ENCODE peak calls at places on chromosome 12, in four cellular contexts. F is IMR-90, E is BJ, C is GM20000. L is an unnamed sample.

GRCh38 chr12:96048392-96048969 is 13.1 kb upstream of the LTA4H start:
- DNase-seq in F (no peak), E (no peak), C (no peak), L (no peak)

GRCh38 chr12:8687846-8688601 is 9.8 kb upstream of the RIMKLB start:
- DNase-seq in F (peak), E (no peak), C (no peak), L (no peak)

GRCh38 chr12:126936181-126936851 is 1330.7 kb upstream of the TMEM132C start:
- DNase-seq in F (no peak), E (no peak), C (no peak), L (peak)

GRCh38 chr12:88299567-88300101 is 157.5 kb downstream of the TMTC3 start:
- DNase-seq in F (peak), E (peak), C (peak), L (peak)

GRCh38 chr12:1791104-1791927 is 29.0 kb upstream of the LRTM2 start:
- DNase-seq in F (peak), E (no peak), C (peak), L (no peak)

GRCh38 chr12:56839489-56840442 is 76.6 kb downstream of the HSD17B6 start:
- DNase-seq in F (peak), E (no peak), C (peak), L (peak)

GRCh38 chr12:63922446-63922845 is 77.9 kb downstream of the SRGAP1 start:
- DNase-seq in F (peak), E (peak), C (no peak), L (no peak)

GRCh38 chr12:25855716-25856115 is 102.8 kb upstream of the RASSF8 start:
- DNase-seq in F (peak), E (no peak), C (no peak), L (no peak)

GRCh38 chr12:98208846-98209245 is 306.5 kb upstream of the TMPO start:
- DNase-seq in F (no peak), E (no peak), C (no peak), L (no peak)

GRCh38 chr12:109191621-109192250 is 75.3 kb downstream of the ACACB start:
- DNase-seq in F (no peak), E (no peak), C (no peak), L (no peak)

GRCh38 chr12:45477526-45477925 is 252.0 kb upstream of the ARID2 start:
- DNase-seq in F (no peak), E (no peak), C (no peak), L (no peak)

GRCh38 chr12:25424186-25424854 is 128.8 kb downstream of the LMNTD1 start:
- DNase-seq in F (no peak), E (no peak), C (no peak), L (no peak)

GRCh38 chr12:107762874-107763273 is 1.9 kb upstream of the PRDM4 start:
- DNase-seq in F (no peak), E (no peak), C (no peak), L (no peak)

GRCh38 chr12:7934560-7935463 is 1.2 kb downstream of the SLC2A3 start:
- DNase-seq in F (no peak), E (no peak), C (no peak), L (no peak)

GRCh38 chr12:90897316-90897715 is 57.7 kb downstream of the CCER1 start:
- DNase-seq in F (no peak), E (no peak), C (no peak), L (no peak)

GRCh38 chr12:52335598-52336262 is 14.5 kb upstream of the KRT83 start:
- DNase-seq in F (no peak), E (no peak), C (no peak), L (no peak)

GRCh38 chr12:82862069-82862841 is 175.5 kb downstream of the TMTC2 start:
- DNase-seq in F (peak), E (peak), C (no peak), L (no peak)

GRCh38 chr12:130838284-130838950 is 633 bp downstream of the STX2 start:
- DNase-seq in F (no peak), E (no peak), C (peak), L (peak)

GRCh38 chr12:68839183-68840147 is 31.5 kb downstream of the MDM2 start:
- DNase-seq in F (no peak), E (no peak), C (no peak), L (no peak)

GRCh38 chr12:12126551-12126950 is 55.8 kb downstream of the BCL2L14 start:
- DNase-seq in F (no peak), E (no peak), C (no peak), L (no peak)

GRCh38 chr12:27524489-27524835 is 456 bp downstream of the PPFIBP1 start:
- DNase-seq in F (no peak), E (no peak), C (no peak), L (no peak)

GRCh38 chr12:27818421-27818918 is 38.4 kb upstream of the MANSC4 start:
- DNase-seq in F (peak), E (no peak), C (no peak), L (no peak)

GRCh38 chr12:95790025-95790911 is at the start of gene NTN4:
- DNase-seq in F (peak), E (no peak), C (peak), L (peak)

GRCh38 chr12:10385181-10385613 is 4.6 kb downstream of the KLRK1 start:
- DNase-seq in F (peak), E (peak), C (no peak), L (no peak)

GRCh38 chr12:67651380-67651695 is 2.8 kb downstream of the DYRK2 start:
- DNase-seq in F (peak), E (no peak), C (peak), L (no peak)

GRCh38 chr12:57439762-57440266 is 5.2 kb downstream of the INHBC start:
- DNase-seq in F (no peak), E (no peak), C (no peak), L (no peak)

GRCh38 chr12:69985656-69986055 is 160.6 kb downstream of the MYRFL start:
- DNase-seq in F (no peak), E (no peak), C (peak), L (peak)
- TF ChIP-seq CTCF in F (no peak), E (peak), C (peak), L (peak)

GRCh38 chr12:113831016-113831415 is 135.1 kb downstream of the RBM19 start:
- DNase-seq in F (peak), E (no peak), C (no peak), L (no peak)
- TF ChIP-seq CTCF in F (no peak), E (no peak), C (no peak), L (no peak)

GRCh38 chr12:101567918-101568317 is 26.9 kb upstream of the MYBPC1 start:
- DNase-seq in F (no peak), E (no peak), C (no peak), L (no peak)

GRCh38 chr12:101573743-101574142 is 21.0 kb upstream of the MYBPC1 start:
- DNase-seq in F (no peak), E (no peak), C (no peak), L (no peak)

GRCh38 chr12:101566318-101566717 is 28.5 kb upstream of the MYBPC1 start:
- DNase-seq in F (no peak), E (no peak), C (no peak), L (no peak)

GRCh38 chr12:101564912-101565311 is 29.9 kb upstream of the MYBPC1 start:
- DNase-seq in F (no peak), E (no peak), C (no peak), L (no peak)

GRCh38 chr12:101570022-101570421 is 24.7 kb upstream of the MYBPC1 start:
- DNase-seq in F (peak), E (peak), C (peak), L (no peak)
- TF ChIP-seq CTCF in F (peak), E (peak), C (no peak), L (no peak)

GRCh38 chr12:2834581-2835491 is at the start of gene NRIP2:
- DNase-seq in F (peak), E (no peak), C (no peak), L (no peak)
- TF ChIP-seq CTCF in F (peak), E (no peak), C (no peak), L (no peak)

GRCh38 chr12:15776532-15776931 is 12.7 kb downstream of the EPS8 start:
- DNase-seq in F (no peak), E (no peak), C (no peak), L (no peak)

GRCh38 chr12:15770021-15770420 is 19.2 kb downstream of the EPS8 start:
- DNase-seq in F (no peak), E (no peak), C (no peak), L (no peak)

GRCh38 chr12:15770581-15770980 is 18.6 kb downstream of the EPS8 start:
- DNase-seq in F (no peak), E (no peak), C (no peak), L (no peak)

GRCh38 chr12:15774819-15775218 is 14.4 kb downstream of the EPS8 start:
- DNase-seq in F (peak), E (no peak), C (no peak), L (no peak)

GRCh38 chr12:15772405-15773018 is 16.7 kb downstream of the EPS8 start:
- DNase-seq in F (peak), E (no peak), C (no peak), L (no peak)
- TF ChIP-seq CTCF in F (peak), E (peak), C (no peak), L (peak)

GRCh38 chr12:124610021-124610606 is 42.7 kb upstream of the NCOR2 start:
- DNase-seq in F (no peak), E (no peak), C (no peak), L (no peak)

GRCh38 chr12:124610629-124611558 is 43.5 kb upstream of the NCOR2 start:
- DNase-seq in F (no peak), E (no peak), C (no peak), L (no peak)

GRCh38 chr12:124607681-124608425 is 40.4 kb upstream of the NCOR2 start:
- DNase-seq in F (no peak), E (no peak), C (no peak), L (no peak)

GRCh38 chr12:124608451-124608870 is 41.0 kb upstream of the NCOR2 start:
- DNase-seq in F (no peak), E (no peak), C (no peak), L (peak)

GRCh38 chr12:124609041-124609984 is 41.9 kb upstream of the NCOR2 start:
- DNase-seq in F (peak), E (no peak), C (peak), L (peak)
- TF ChIP-seq CTCF in F (no peak), E (no peak), C (no peak), L (peak)

DNA sequence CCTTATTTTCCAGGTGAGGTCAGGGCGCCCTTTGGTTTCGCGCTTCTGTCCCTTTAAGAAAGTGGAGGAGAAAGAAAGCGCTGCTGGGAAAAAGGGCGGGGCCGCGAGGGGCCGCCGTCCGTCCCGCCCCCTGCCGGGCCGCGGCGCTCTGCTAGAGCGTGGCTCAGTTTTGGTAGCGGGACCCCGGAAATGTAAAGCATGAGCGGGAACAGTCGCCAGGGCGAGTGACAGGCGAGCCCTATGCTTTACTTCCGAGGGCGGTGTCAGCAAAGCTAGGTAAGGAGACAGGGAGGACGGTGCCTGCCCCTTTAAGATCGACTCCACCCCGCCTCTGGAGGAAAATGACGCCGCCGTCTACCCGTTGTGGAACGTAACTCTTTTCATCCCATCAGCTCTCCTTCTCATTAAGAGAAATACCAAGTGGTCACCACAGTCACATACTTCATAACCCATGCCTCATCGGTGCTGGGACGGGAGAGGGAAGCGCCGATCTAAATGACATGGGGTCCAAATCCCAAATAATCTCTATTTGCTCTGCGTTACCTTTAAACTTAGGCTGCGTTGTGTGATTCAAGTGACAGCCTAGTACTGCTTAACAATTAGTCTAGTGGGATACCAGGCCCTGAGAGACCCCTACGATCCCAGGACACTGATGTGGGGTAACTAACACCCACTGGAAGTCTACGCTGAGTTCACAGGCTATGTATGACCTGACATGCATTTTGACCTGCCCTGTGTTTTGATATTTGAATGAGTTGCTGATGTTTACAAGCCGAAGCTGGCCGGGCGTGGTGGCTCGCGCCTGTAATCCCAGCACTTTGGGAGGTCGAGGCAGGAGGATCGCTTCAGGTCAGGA is at the start of gene ETFBKMT:
- DNase-seq in F (peak), E (peak), C (peak), L (peak)
- TF ChIP-seq CTCF in F (peak), E (peak), C (peak), L (no peak)